ENCODE peak calls at places on chromosomes 6 and 20, in five cellular contexts. One of them, this sample, is unnamed.

GRCh38 chr6:44178424-44179071 is 19.9 kb downstream of the CAPN11 start:
- DNase-seq in NAMALWA: no peak
- DNase-seq in activated T-helper 1 cell treated with Interleukin-2 at 50 U/mL for 16 hours: no peak
- DNase-seq in ACHN: no peak
- DNase-seq in stimulated activated CD4-positive, alpha-beta T cell treated with anti-CD3 and anti-CD28 coated beads, Interleukin-2, amount 100 ng/mL, for 48 hours: no peak
- DNase-seq in this sample: no peak

GRCh38 chr6:87277123-87277522 is 45.3 kb upstream of the SMIM8 start:
- DNase-seq in NAMALWA: peak
- DNase-seq in activated T-helper 1 cell treated with Interleukin-2 at 50 U/mL for 16 hours: no peak
- DNase-seq in ACHN: peak
- DNase-seq in stimulated activated CD4-positive, alpha-beta T cell treated with anti-CD3 and anti-CD28 coated beads, Interleukin-2, amount 100 ng/mL, for 48 hours: no peak
- DNase-seq in this sample: peak

GRCh38 chr20:41047975-41048305 is 19.3 kb downstream of the TOP1 start:
- DNase-seq in NAMALWA: peak
- DNase-seq in activated T-helper 1 cell treated with Interleukin-2 at 50 U/mL for 16 hours: no peak
- DNase-seq in ACHN: peak
- DNase-seq in stimulated activated CD4-positive, alpha-beta T cell treated with anti-CD3 and anti-CD28 coated beads, Interleukin-2, amount 100 ng/mL, for 48 hours: no peak
- DNase-seq in this sample: no peak

GRCh38 chr20:15491564-15491963 is 1081.7 kb downstream of the KIF16B start:
- DNase-seq in NAMALWA: peak
- DNase-seq in activated T-helper 1 cell treated with Interleukin-2 at 50 U/mL for 16 hours: no peak
- DNase-seq in ACHN: no peak
- DNase-seq in stimulated activated CD4-positive, alpha-beta T cell treated with anti-CD3 and anti-CD28 coated beads, Interleukin-2, amount 100 ng/mL, for 48 hours: no peak
- DNase-seq in this sample: no peak

GRCh38 chr6:133705071-133705470 is 183.8 kb upstream of the TCF21 start:
- DNase-seq in NAMALWA: no peak
- DNase-seq in activated T-helper 1 cell treated with Interleukin-2 at 50 U/mL for 16 hours: no peak
- DNase-seq in ACHN: no peak
- DNase-seq in stimulated activated CD4-positive, alpha-beta T cell treated with anti-CD3 and anti-CD28 coated beads, Interleukin-2, amount 100 ng/mL, for 48 hours: no peak
- DNase-seq in this sample: no peak

GRCh38 chr6:47479156-47479541 is 1.6 kb downstream of the CD2AP start:
- DNase-seq in NAMALWA: peak
- DNase-seq in activated T-helper 1 cell treated with Interleukin-2 at 50 U/mL for 16 hours: no peak
- DNase-seq in ACHN: no peak
- DNase-seq in stimulated activated CD4-positive, alpha-beta T cell treated with anti-CD3 and anti-CD28 coated beads, Interleukin-2, amount 100 ng/mL, for 48 hours: no peak
- DNase-seq in this sample: no peak

GRCh38 chr6:1285589-1286340 is 26.1 kb upstream of the FOXQ1 start:
- DNase-seq in NAMALWA: no peak
- DNase-seq in activated T-helper 1 cell treated with Interleukin-2 at 50 U/mL for 16 hours: no peak
- DNase-seq in ACHN: peak
- DNase-seq in stimulated activated CD4-positive, alpha-beta T cell treated with anti-CD3 and anti-CD28 coated beads, Interleukin-2, amount 100 ng/mL, for 48 hours: no peak
- DNase-seq in this sample: no peak

GRCh38 chr20:32031007-32031958 is 20.8 kb upstream of the HCK start:
- DNase-seq in NAMALWA: peak
- DNase-seq in activated T-helper 1 cell treated with Interleukin-2 at 50 U/mL for 16 hours: peak
- DNase-seq in ACHN: peak
- DNase-seq in stimulated activated CD4-positive, alpha-beta T cell treated with anti-CD3 and anti-CD28 coated beads, Interleukin-2, amount 100 ng/mL, for 48 hours: peak
- DNase-seq in this sample: peak

GRCh38 chr6:100001915-100002388 is 7.9 kb upstream of the MCHR2 start:
- DNase-seq in NAMALWA: peak
- DNase-seq in activated T-helper 1 cell treated with Interleukin-2 at 50 U/mL for 16 hours: no peak
- DNase-seq in ACHN: peak
- DNase-seq in stimulated activated CD4-positive, alpha-beta T cell treated with anti-CD3 and anti-CD28 coated beads, Interleukin-2, amount 100 ng/mL, for 48 hours: peak
- DNase-seq in this sample: peak

GRCh38 chr6:37657117-37657886 is 40.4 kb downstream of the MDGA1 start:
- DNase-seq in NAMALWA: no peak
- DNase-seq in activated T-helper 1 cell treated with Interleukin-2 at 50 U/mL for 16 hours: no peak
- DNase-seq in ACHN: peak
- DNase-seq in stimulated activated CD4-positive, alpha-beta T cell treated with anti-CD3 and anti-CD28 coated beads, Interleukin-2, amount 100 ng/mL, for 48 hours: no peak
- DNase-seq in this sample: no peak

GRCh38 chr6:109767961-109768360 is 76.9 kb downstream of the FIG4 start:
- DNase-seq in NAMALWA: no peak
- DNase-seq in activated T-helper 1 cell treated with Interleukin-2 at 50 U/mL for 16 hours: no peak
- DNase-seq in ACHN: no peak
- DNase-seq in stimulated activated CD4-positive, alpha-beta T cell treated with anti-CD3 and anti-CD28 coated beads, Interleukin-2, amount 100 ng/mL, for 48 hours: no peak
- DNase-seq in this sample: no peak

GRCh38 chr6:89215391-89215790 is 1.8 kb downstream of the GABRR1 start:
- DNase-seq in NAMALWA: no peak
- DNase-seq in activated T-helper 1 cell treated with Interleukin-2 at 50 U/mL for 16 hours: no peak
- DNase-seq in ACHN: no peak
- DNase-seq in stimulated activated CD4-positive, alpha-beta T cell treated with anti-CD3 and anti-CD28 coated beads, Interleukin-2, amount 100 ng/mL, for 48 hours: no peak
- DNase-seq in this sample: no peak

GRCh38 chr6:155224618-155225017 is 39.2 kb upstream of the CLDN20 start:
- DNase-seq in NAMALWA: no peak
- DNase-seq in activated T-helper 1 cell treated with Interleukin-2 at 50 U/mL for 16 hours: no peak
- DNase-seq in ACHN: no peak
- DNase-seq in stimulated activated CD4-positive, alpha-beta T cell treated with anti-CD3 and anti-CD28 coated beads, Interleukin-2, amount 100 ng/mL, for 48 hours: no peak
- DNase-seq in this sample: no peak

GRCh38 chr6:41939848-41940758 is 1.5 kb downstream of the CCND3 start:
- DNase-seq in NAMALWA: peak
- DNase-seq in activated T-helper 1 cell treated with Interleukin-2 at 50 U/mL for 16 hours: no peak
- DNase-seq in ACHN: no peak
- DNase-seq in stimulated activated CD4-positive, alpha-beta T cell treated with anti-CD3 and anti-CD28 coated beads, Interleukin-2, amount 100 ng/mL, for 48 hours: no peak
- DNase-seq in this sample: no peak

GRCh38 chr6:43939281-43940070 is 169.5 kb downstream of the VEGFA start:
- DNase-seq in NAMALWA: no peak
- DNase-seq in activated T-helper 1 cell treated with Interleukin-2 at 50 U/mL for 16 hours: no peak
- DNase-seq in ACHN: no peak
- DNase-seq in stimulated activated CD4-positive, alpha-beta T cell treated with anti-CD3 and anti-CD28 coated beads, Interleukin-2, amount 100 ng/mL, for 48 hours: no peak
- DNase-seq in this sample: no peak

GRCh38 chr6:113178349-113178748 is 678.8 kb upstream of the MARCKS start:
- DNase-seq in NAMALWA: no peak
- DNase-seq in activated T-helper 1 cell treated with Interleukin-2 at 50 U/mL for 16 hours: no peak
- DNase-seq in ACHN: no peak
- DNase-seq in stimulated activated CD4-positive, alpha-beta T cell treated with anti-CD3 and anti-CD28 coated beads, Interleukin-2, amount 100 ng/mL, for 48 hours: no peak
- DNase-seq in this sample: no peak